ENCODE peak calls at places on chromosomes 3 and 15, in four cellular contexts. Q, H, T and E are unnamed samples.

GRCh38 chr3:42652611-42653302 is 740 bp upstream of the ZBTB47 start:
- DNase-seq in Q (peak; percentile 86), H (peak; percentile 88), T (peak; percentile 70), E (peak; percentile 63)

GRCh38 chr15:67183443-67184169 is 70.9 kb downstream of the AAGAB start:
- DNase-seq in Q (no peak), H (peak; percentile 49), T (peak; percentile 10), E (no peak)

GRCh38 chr3:150370982-150371381 is 37.1 kb upstream of the TSC22D2 start:
- DNase-seq in Q (no peak), H (no peak), T (no peak), E (no peak)

GRCh38 chr3:66115858-66116654 is 77.3 kb upstream of the MAGI1 start:
- DNase-seq in Q (no peak), H (peak; percentile 82), T (peak; percentile 59), E (no peak)

GRCh38 chr3:104632521-104632920 is 734.2 kb upstream of the ALCAM start:
- DNase-seq in Q (no peak), H (no peak), T (no peak), E (no peak)

GRCh38 chr15:59274126-59274970 is 67.7 kb downstream of the LDHAL6B start:
- DNase-seq in Q (no peak), H (peak; percentile 20), T (peak; percentile 71), E (no peak)

GRCh38 chr3:122101646-122102045 is 46.5 kb downstream of the CD86 start:
- DNase-seq in Q (no peak), H (no peak), T (peak; percentile 59), E (no peak)

GRCh38 chr15:38038659-38039442 is 104.4 kb downstream of the TMCO5A start:
- DNase-seq in Q (no peak), H (no peak), T (no peak), E (no peak)

GRCh38 chr3:69505770-69506407 is 120.0 kb upstream of the FRMD4B start:
- DNase-seq in Q (no peak), H (no peak), T (no peak), E (no peak)

GRCh38 chr15:73387507-73388255 is 18.9 kb upstream of the HCN4 start:
- DNase-seq in Q (no peak), H (no peak), T (no peak), E (no peak)

GRCh38 chr3:121111914-121112612 is 204.1 kb downstream of the STXBP5L start:
- DNase-seq in Q (no peak), H (no peak), T (peak; percentile 3), E (no peak)

GRCh38 chr15:43511012-43511885 is 6.2 kb upstream of the MAP1A start:
- DNase-seq in Q (no peak), H (no peak), T (peak; percentile 52), E (no peak)

GRCh38 chr15:65940618-65940909 is 71.3 kb downstream of the RAB11A start:
- DNase-seq in Q (no peak), H (no peak), T (peak; percentile 69), E (no peak)

GRCh38 chr3:126567696-126568438 is 9.1 kb upstream of the C3orf22 start:
- DNase-seq in Q (no peak), H (no peak), T (peak; percentile 12), E (no peak)

GRCh38 chr3:33687406-33688010 is 30.5 kb downstream of the CLASP2 start:
- DNase-seq in Q (no peak), H (peak; percentile 3), T (no peak), E (no peak)

GRCh38 chr15:23759964-23760363 is 72.9 kb upstream of the NDN start:
- DNase-seq in Q (no peak), H (no peak), T (peak; percentile 8), E (no peak)

GRCh38 chr3:125141596-125142417 is 70.7 kb downstream of the SLC12A8 start:
- DNase-seq in Q (no peak), H (no peak), T (no peak), E (peak; percentile 61)

GRCh38 chr3:196782496-196782895 is 42.8 kb downstream of the PAK2 start:
- DNase-seq in Q (no peak), H (no peak), T (no peak), E (no peak)

GRCh38 chr3:180870008-180870733 is 42.3 kb upstream of the FXR1 start:
- DNase-seq in Q (no peak), H (peak; percentile 57), T (no peak), E (peak; percentile 74)

GRCh38 chr3:198071602-198072285 is 111.7 kb downstream of the LMLN start:
- DNase-seq in Q (no peak), H (peak; percentile 82), T (peak; percentile 73), E (no peak)

GRCh38 chr3:28347374-28348285 is 891 bp upstream of the ZCWPW2 start:
- DNase-seq in Q (no peak), H (no peak), T (no peak), E (no peak)

GRCh38 chr15:56058986-56059385 is 65.6 kb upstream of the NEDD4 start:
- DNase-seq in Q (no peak), H (no peak), T (no peak), E (no peak)

GRCh38 chr3:114379266-114379665 is 85.4 kb downstream of the TIGIT start:
- DNase-seq in Q (no peak), H (no peak), T (no peak), E (no peak)

GRCh38 chr3:72814308-72814707 is 33.9 kb downstream of the SHQ1 start:
- DNase-seq in Q (no peak), H (no peak), T (no peak), E (no peak)

GRCh38 chr3:52244061-52244628 is 1.4 kb upstream of the PPM1M start:
- DNase-seq in Q (peak; percentile 91), H (peak; percentile 80), T (no peak), E (no peak)

GRCh38 chr3:131067983-131068382 is 41.3 kb downstream of the NEK11 start:
- DNase-seq in Q (no peak), H (no peak), T (no peak), E (peak; percentile 29)

GRCh38 chr3:100123112-100123511 is 8.8 kb upstream of the FILIP1L start:
- DNase-seq in Q (no peak), H (no peak), T (no peak), E (no peak)

GRCh38 chr15:39631357-39631756 is 50.5 kb downstream of the THBS1 start:
- DNase-seq in Q (no peak), H (no peak), T (no peak), E (no peak)

GRCh38 chr3:168847293-168847883 is 751.7 kb upstream of the GOLIM4 start:
- DNase-seq in Q (no peak), H (no peak), T (peak; percentile 16), E (no peak)

GRCh38 chr15:65377105-65377975 is 462 bp downstream of the IGDCC3 start:
- DNase-seq in Q (no peak), H (peak; percentile 50), T (peak; percentile 47), E (no peak)

GRCh38 chr3:146682176-146682575 is 77.0 kb upstream of the PLSCR5 start:
- DNase-seq in Q (no peak), H (peak; percentile 37), T (no peak), E (no peak)

GRCh38 chr3:48248095-48248863 is 7.4 kb downstream of the ZNF589 start:
- DNase-seq in Q (no peak), H (no peak), T (no peak), E (no peak)

GRCh38 chr3:18047052-18047451 is 304.6 kb upstream of the TBC1D5 start:
- DNase-seq in Q (no peak), H (no peak), T (no peak), E (no peak)

GRCh38 chr3:16849795-16850194 is 35.0 kb upstream of the PLCL2 start:
- DNase-seq in Q (no peak), H (no peak), T (no peak), E (no peak)

GRCh38 chr3:189076459-189076858 is 95.3 kb upstream of the TPRG1 start:
- DNase-seq in Q (no peak), H (no peak), T (no peak), E (no peak)

GRCh38 chr3:49930922-49931321 is 1.3 kb upstream of the MON1A start:
- DNase-seq in Q (no peak), H (peak; percentile 6), T (peak; percentile 37), E (no peak)

GRCh38 chr3:152444029-152444641 is 175.4 kb downstream of the MBNL1 start:
- DNase-seq in Q (no peak), H (no peak), T (peak; percentile 73), E (no peak)

GRCh38 chr15:88842156-88842555 is 38.9 kb downstream of the ACAN start:
- DNase-seq in Q (no peak), H (no peak), T (no peak), E (no peak)

GRCh38 chr3:114597012-114597411 is 303.2 kb downstream of the TIGIT start:
- DNase-seq in Q (no peak), H (no peak), T (no peak), E (no peak)

GRCh38 chr15:38049876-38050275 is 115.4 kb downstream of the TMCO5A start:
- DNase-seq in Q (no peak), H (no peak), T (no peak), E (no peak)